ENCODE peak calls at places on chromosomes 4 and X, in nine cellular contexts. One of them, this sample, is unnamed.

GRCh38 chrX:101195442-101196173 is 24.0 kb upstream of the DRP2 start:
- DNase-seq in mammary epithelial cell: no peak
- DNase-seq in nephron progenitor cell: no peak
- DNase-seq in CD4-positive, CD25-positive, alpha-beta regulatory T cell: no peak
- DNase-seq in endothelial cell: no peak
- DNase-seq in NAMALWA: no peak
- DNase-seq in GM12864: no peak
- DNase-seq in heart left ventricle: no peak
- DNase-seq in activated T-helper 1 cell treated with anti-CD3 and anti-CD28 coated beads, Interleukin-12 subunit alpha, Interleukin-12 subunit beta, Interleukin-2, Interleukin-4 antibody, amounts not matched to agents 30 ng/mL and 10 ng/mL and 1 ng/mL, durations not matched to agents 14 hours and 24 hours and 36 hours: no peak
- DNase-seq in this sample: no peak

GRCh38 chrX:138519296-138519695 is 192.2 kb downstream of the FGF13 start:
- DNase-seq in activated T-helper 1 cell treated with anti-CD3 and anti-CD28 coated beads, Interleukin-12 subunit alpha, Interleukin-12 subunit beta, Interleukin-2, Interleukin-4 antibody, amounts not matched to agents 30 ng/mL and 10 ng/mL and 1 ng/mL, durations not matched to agents 14 hours and 24 hours and 36 hours: no peak
- DNase-seq in mammary epithelial cell: no peak
- DNase-seq in nephron progenitor cell: peak
- DNase-seq in CD4-positive, CD25-positive, alpha-beta regulatory T cell: no peak
- DNase-seq in NAMALWA: no peak
- DNase-seq in GM12864: no peak
- DNase-seq in heart left ventricle: no peak
- DNase-seq in endothelial cell: peak
- DNase-seq in this sample: no peak

GRCh38 chr4:182600093-182600492 is 317.1 kb downstream of the DCTD start:
- DNase-seq in GM12864: no peak
- DNase-seq in NAMALWA: no peak
- DNase-seq in endothelial cell: no peak
- DNase-seq in nephron progenitor cell: no peak
- DNase-seq in heart left ventricle: no peak
- DNase-seq in CD4-positive, CD25-positive, alpha-beta regulatory T cell: no peak
- DNase-seq in mammary epithelial cell: no peak
- DNase-seq in activated T-helper 1 cell treated with anti-CD3 and anti-CD28 coated beads, Interleukin-12 subunit alpha, Interleukin-12 subunit beta, Interleukin-2, Interleukin-4 antibody, amounts not matched to agents 30 ng/mL and 10 ng/mL and 1 ng/mL, durations not matched to agents 14 hours and 24 hours and 36 hours: no peak
- DNase-seq in this sample: no peak

GRCh38 chrX:24148535-24149345 is 789 bp upstream of the ZFX start:
- DNase-seq in mammary epithelial cell: no peak
- DNase-seq in activated T-helper 1 cell treated with anti-CD3 and anti-CD28 coated beads, Interleukin-12 subunit alpha, Interleukin-12 subunit beta, Interleukin-2, Interleukin-4 antibody, amounts not matched to agents 30 ng/mL and 10 ng/mL and 1 ng/mL, durations not matched to agents 14 hours and 24 hours and 36 hours: no peak
- DNase-seq in endothelial cell: no peak
- DNase-seq in CD4-positive, CD25-positive, alpha-beta regulatory T cell: peak
- DNase-seq in NAMALWA: peak
- DNase-seq in GM12864: no peak
- DNase-seq in nephron progenitor cell: peak
- DNase-seq in heart left ventricle: peak
- DNase-seq in this sample: peak

GRCh38 chrX:110045988-110046387 is 43.1 kb downstream of the TMEM164 start:
- DNase-seq in endothelial cell: no peak
- DNase-seq in mammary epithelial cell: no peak
- DNase-seq in GM12864: no peak
- DNase-seq in activated T-helper 1 cell treated with anti-CD3 and anti-CD28 coated beads, Interleukin-12 subunit alpha, Interleukin-12 subunit beta, Interleukin-2, Interleukin-4 antibody, amounts not matched to agents 30 ng/mL and 10 ng/mL and 1 ng/mL, durations not matched to agents 14 hours and 24 hours and 36 hours: no peak
- DNase-seq in NAMALWA: no peak
- DNase-seq in heart left ventricle: no peak
- DNase-seq in nephron progenitor cell: no peak
- DNase-seq in CD4-positive, CD25-positive, alpha-beta regulatory T cell: no peak
- DNase-seq in this sample: peak

GRCh38 chr4:81606796-81607550 is 135.3 kb upstream of the RASGEF1B start:
- DNase-seq in mammary epithelial cell: peak
- DNase-seq in CD4-positive, CD25-positive, alpha-beta regulatory T cell: no peak
- DNase-seq in heart left ventricle: peak
- DNase-seq in nephron progenitor cell: peak
- DNase-seq in endothelial cell: no peak
- DNase-seq in NAMALWA: peak
- DNase-seq in GM12864: no peak
- DNase-seq in activated T-helper 1 cell treated with anti-CD3 and anti-CD28 coated beads, Interleukin-12 subunit alpha, Interleukin-12 subunit beta, Interleukin-2, Interleukin-4 antibody, amounts not matched to agents 30 ng/mL and 10 ng/mL and 1 ng/mL, durations not matched to agents 14 hours and 24 hours and 36 hours: no peak
- DNase-seq in this sample: peak

GRCh38 chrX:81662381-81662780 is 460.5 kb downstream of the SH3BGRL start:
- DNase-seq in mammary epithelial cell: no peak
- DNase-seq in CD4-positive, CD25-positive, alpha-beta regulatory T cell: no peak
- DNase-seq in heart left ventricle: no peak
- DNase-seq in GM12864: no peak
- DNase-seq in activated T-helper 1 cell treated with anti-CD3 and anti-CD28 coated beads, Interleukin-12 subunit alpha, Interleukin-12 subunit beta, Interleukin-2, Interleukin-4 antibody, amounts not matched to agents 30 ng/mL and 10 ng/mL and 1 ng/mL, durations not matched to agents 14 hours and 24 hours and 36 hours: no peak
- DNase-seq in nephron progenitor cell: no peak
- DNase-seq in NAMALWA: no peak
- DNase-seq in endothelial cell: no peak
- DNase-seq in this sample: no peak

GRCh38 chr4:164154416-164154815 is 599.5 kb upstream of the SMIM31 start:
- DNase-seq in activated T-helper 1 cell treated with anti-CD3 and anti-CD28 coated beads, Interleukin-12 subunit alpha, Interleukin-12 subunit beta, Interleukin-2, Interleukin-4 antibody, amounts not matched to agents 30 ng/mL and 10 ng/mL and 1 ng/mL, durations not matched to agents 14 hours and 24 hours and 36 hours: no peak
- DNase-seq in heart left ventricle: no peak
- DNase-seq in endothelial cell: no peak
- DNase-seq in NAMALWA: no peak
- DNase-seq in nephron progenitor cell: no peak
- DNase-seq in GM12864: no peak
- DNase-seq in CD4-positive, CD25-positive, alpha-beta regulatory T cell: no peak
- DNase-seq in mammary epithelial cell: no peak
- DNase-seq in this sample: no peak

GRCh38 chr4:16646459-16646858 is 252.0 kb downstream of the LDB2 start:
- DNase-seq in endothelial cell: no peak
- DNase-seq in nephron progenitor cell: no peak
- DNase-seq in mammary epithelial cell: no peak
- DNase-seq in GM12864: no peak
- DNase-seq in activated T-helper 1 cell treated with anti-CD3 and anti-CD28 coated beads, Interleukin-12 subunit alpha, Interleukin-12 subunit beta, Interleukin-2, Interleukin-4 antibody, amounts not matched to agents 30 ng/mL and 10 ng/mL and 1 ng/mL, durations not matched to agents 14 hours and 24 hours and 36 hours: no peak
- DNase-seq in heart left ventricle: no peak
- DNase-seq in NAMALWA: no peak
- DNase-seq in CD4-positive, CD25-positive, alpha-beta regulatory T cell: no peak
- DNase-seq in this sample: no peak

GRCh38 chrX:12974217-12974796 is 603 bp upstream of the TMSB4X start:
- DNase-seq in mammary epithelial cell: peak
- DNase-seq in GM12864: no peak
- DNase-seq in heart left ventricle: peak
- DNase-seq in nephron progenitor cell: peak
- DNase-seq in CD4-positive, CD25-positive, alpha-beta regulatory T cell: no peak
- DNase-seq in NAMALWA: no peak
- DNase-seq in activated T-helper 1 cell treated with anti-CD3 and anti-CD28 coated beads, Interleukin-12 subunit alpha, Interleukin-12 subunit beta, Interleukin-2, Interleukin-4 antibody, amounts not matched to agents 30 ng/mL and 10 ng/mL and 1 ng/mL, durations not matched to agents 14 hours and 24 hours and 36 hours: no peak
- DNase-seq in endothelial cell: no peak
- DNase-seq in this sample: peak

This sample was measured in PC-3.